ENCODE peak calls at places on chromosome 1, in eight cellular contexts. C is lower lobe of right lung, S is DMS153, R is kidney tubule cell, E is T follicular helper cell, U is mucosa of descending colon, I is myocyte, N is fibroblast of the aortic adventitia. X is an unnamed sample.

GRCh38 chr1:6148497-6149241 is 31.5 kb downstream of the CHD5 start:
- DNase-seq in E (peak), U (peak), S (peak), I (no peak), N (no peak), R (peak), C (peak), X (no peak)

GRCh38 chr1:99768525-99769382 is 2.3 kb upstream of the FRRS1 start:
- DNase-seq in R (no peak), C (no peak), N (peak), S (no peak), I (no peak), E (no peak), U (no peak), X (no peak)

GRCh38 chr1:231808990-231809389 is 182.4 kb downstream of the DISC1 start:
- DNase-seq in C (no peak), U (no peak), R (peak), E (no peak), I (peak), N (peak), S (no peak), X (peak)

GRCh38 chr1:153509729-153510354 is 25.9 kb downstream of the S100A6 start:
- DNase-seq in N (no peak), E (peak), S (no peak), U (peak), C (peak), I (peak), R (peak), X (no peak)

GRCh38 chr1:201088901-201089525 is 23.2 kb downstream of the CACNA1S start:
- DNase-seq in C (no peak), S (peak), I (no peak), R (peak), N (no peak), U (no peak), E (no peak), X (no peak)

GRCh38 chr1:202010042-202011015 is at the start of gene ELF3:
- DNase-seq in I (no peak), R (peak), S (peak), U (peak), E (no peak), N (no peak), C (peak), X (no peak)

GRCh38 chr1:174191255-174191906 is 32.1 kb downstream of the RABGAP1L start:
- DNase-seq in E (no peak), C (no peak), R (peak), U (no peak), N (peak), S (no peak), I (no peak), X (no peak)

GRCh38 chr1:56450004-56450666 is 129.2 kb downstream of the PLPP3 start:
- DNase-seq in N (no peak), I (no peak), R (no peak), E (no peak), U (no peak), S (no peak), C (no peak), X (no peak)

X was measured in gastrocnemius medialis.